ENCODE peak calls at places on chromosomes 6 and 20, in eight cellular contexts. One of them, this sample, is unnamed.

GRCh38 chr6:121550491-121551010 is 115.1 kb downstream of the GJA1 start:
- DNase-seq in occipital lobe: no peak
- DNase-seq in bronchial epithelial cell: no peak
- DNase-seq in dermis microvascular lymphatic vessel endothelial cell: no peak
- DNase-seq in KBM-7: no peak
- DNase-seq in omental fat pad: no peak
- DNase-seq in EH: peak
- DNase-seq in AG08396: no peak
- DNase-seq in this sample: no peak

GRCh38 chr20:62362991-62363919 is 3.9 kb downstream of the LAMA5 start:
- DNase-seq in occipital lobe: no peak
- DNase-seq in bronchial epithelial cell: no peak
- DNase-seq in dermis microvascular lymphatic vessel endothelial cell: no peak
- DNase-seq in KBM-7: no peak
- DNase-seq in omental fat pad: no peak
- DNase-seq in EH: no peak
- DNase-seq in AG08396: no peak
- DNase-seq in this sample: no peak

GRCh38 chr20:19603390-19603753 is 154.7 kb upstream of the RIN2 start:
- DNase-seq in occipital lobe: no peak
- DNase-seq in bronchial epithelial cell: no peak
- DNase-seq in dermis microvascular lymphatic vessel endothelial cell: no peak
- DNase-seq in KBM-7: no peak
- DNase-seq in omental fat pad: no peak
- DNase-seq in EH: no peak
- DNase-seq in AG08396: no peak
- DNase-seq in this sample: no peak

GRCh38 chr20:8131598-8132014 is 460 bp upstream of the PLCB1 start:
- DNase-seq in occipital lobe: no peak
- DNase-seq in bronchial epithelial cell: no peak
- DNase-seq in dermis microvascular lymphatic vessel endothelial cell: no peak
- DNase-seq in KBM-7: no peak
- DNase-seq in omental fat pad: no peak
- DNase-seq in EH: peak
- DNase-seq in AG08396: no peak
- DNase-seq in this sample: peak

GRCh38 chr6:13355043-13355945 is 27.0 kb upstream of the TBC1D7 start:
- DNase-seq in occipital lobe: no peak
- DNase-seq in bronchial epithelial cell: peak
- DNase-seq in dermis microvascular lymphatic vessel endothelial cell: no peak
- DNase-seq in KBM-7: peak
- DNase-seq in omental fat pad: no peak
- DNase-seq in EH: peak
- DNase-seq in AG08396: peak
- DNase-seq in this sample: peak

GRCh38 chr6:111602481-111603404 is 2.9 kb downstream of the TRAF3IP2 start:
- DNase-seq in occipital lobe: no peak
- DNase-seq in bronchial epithelial cell: no peak
- DNase-seq in dermis microvascular lymphatic vessel endothelial cell: peak
- DNase-seq in KBM-7: no peak
- DNase-seq in omental fat pad: no peak
- DNase-seq in EH: peak
- DNase-seq in AG08396: peak
- DNase-seq in this sample: no peak

GRCh38 chr6:38188677-38189335 is 369.3 kb downstream of the ZFAND3 start:
- DNase-seq in occipital lobe: no peak
- DNase-seq in bronchial epithelial cell: no peak
- DNase-seq in dermis microvascular lymphatic vessel endothelial cell: no peak
- DNase-seq in KBM-7: no peak
- DNase-seq in omental fat pad: no peak
- DNase-seq in EH: no peak
- DNase-seq in AG08396: no peak
- DNase-seq in this sample: no peak

GRCh38 chr20:36988494-36988966 is 37.0 kb upstream of the SAMHD1 start:
- DNase-seq in occipital lobe: no peak
- DNase-seq in bronchial epithelial cell: peak
- DNase-seq in dermis microvascular lymphatic vessel endothelial cell: peak
- DNase-seq in KBM-7: peak
- DNase-seq in omental fat pad: no peak
- DNase-seq in EH: peak
- DNase-seq in AG08396: no peak
- DNase-seq in this sample: no peak

GRCh38 chr6:24257282-24257681 is 100.6 kb downstream of the DCDC2 start:
- DNase-seq in occipital lobe: no peak
- DNase-seq in bronchial epithelial cell: no peak
- DNase-seq in dermis microvascular lymphatic vessel endothelial cell: no peak
- DNase-seq in KBM-7: no peak
- DNase-seq in omental fat pad: no peak
- DNase-seq in EH: no peak
- DNase-seq in AG08396: no peak
- DNase-seq in this sample: no peak

GRCh38 chr6:718345-718744 is 25.4 kb upstream of the EXOC2 start:
- DNase-seq in occipital lobe: no peak
- DNase-seq in bronchial epithelial cell: no peak
- DNase-seq in dermis microvascular lymphatic vessel endothelial cell: no peak
- DNase-seq in KBM-7: no peak
- DNase-seq in omental fat pad: no peak
- DNase-seq in EH: no peak
- DNase-seq in AG08396: no peak
- DNase-seq in this sample: no peak

GRCh38 chr20:5886788-5887187 is 63.5 kb downstream of the TRMT6 start:
- DNase-seq in occipital lobe: no peak
- DNase-seq in bronchial epithelial cell: no peak
- DNase-seq in dermis microvascular lymphatic vessel endothelial cell: no peak
- DNase-seq in KBM-7: no peak
- DNase-seq in omental fat pad: no peak
- DNase-seq in EH: no peak
- DNase-seq in AG08396: no peak
- DNase-seq in this sample: no peak

GRCh38 chr6:151044465-151045441 is 179.3 kb downstream of the MTHFD1L start:
- DNase-seq in occipital lobe: no peak
- DNase-seq in bronchial epithelial cell: peak
- DNase-seq in dermis microvascular lymphatic vessel endothelial cell: peak
- DNase-seq in KBM-7: no peak
- DNase-seq in omental fat pad: peak
- DNase-seq in EH: peak
- DNase-seq in AG08396: no peak
- DNase-seq in this sample: no peak

GRCh38 chr6:31582230-31582601 is at the start of gene LTB:
- DNase-seq in occipital lobe: no peak
- DNase-seq in bronchial epithelial cell: no peak
- DNase-seq in dermis microvascular lymphatic vessel endothelial cell: no peak
- DNase-seq in KBM-7: no peak
- DNase-seq in omental fat pad: no peak
- DNase-seq in EH: no peak
- DNase-seq in AG08396: no peak
- DNase-seq in this sample: no peak

GRCh38 chr20:5486377-5487054 is 169.8 kb upstream of the PROKR2 start:
- DNase-seq in occipital lobe: no peak
- DNase-seq in bronchial epithelial cell: no peak
- DNase-seq in dermis microvascular lymphatic vessel endothelial cell: no peak
- DNase-seq in KBM-7: no peak
- DNase-seq in omental fat pad: no peak
- DNase-seq in EH: no peak
- DNase-seq in AG08396: no peak
- DNase-seq in this sample: no peak

GRCh38 chr20:64280460-64280843 is 24.9 kb downstream of the PCMTD2 start:
- DNase-seq in occipital lobe: no peak
- DNase-seq in bronchial epithelial cell: no peak
- DNase-seq in dermis microvascular lymphatic vessel endothelial cell: no peak
- DNase-seq in KBM-7: no peak
- DNase-seq in omental fat pad: no peak
- DNase-seq in EH: no peak
- DNase-seq in AG08396: no peak
- DNase-seq in this sample: no peak

GRCh38 chr20:2698186-2698817 is 5.7 kb downstream of the EBF4 start:
- DNase-seq in occipital lobe: no peak
- DNase-seq in bronchial epithelial cell: no peak
- DNase-seq in dermis microvascular lymphatic vessel endothelial cell: no peak
- DNase-seq in KBM-7: no peak
- DNase-seq in omental fat pad: no peak
- DNase-seq in EH: no peak
- DNase-seq in AG08396: no peak
- DNase-seq in this sample: no peak

GRCh38 chr6:3722211-3722621 is 29.3 kb downstream of the PXDC1 start:
- DNase-seq in occipital lobe: no peak
- DNase-seq in bronchial epithelial cell: no peak
- DNase-seq in dermis microvascular lymphatic vessel endothelial cell: no peak
- DNase-seq in KBM-7: no peak
- DNase-seq in omental fat pad: no peak
- DNase-seq in EH: peak
- DNase-seq in AG08396: peak
- DNase-seq in this sample: no peak

GRCh38 chr6:36724514-36725385 is 27.1 kb downstream of the RAB44 start:
- DNase-seq in occipital lobe: peak
- DNase-seq in bronchial epithelial cell: peak
- DNase-seq in dermis microvascular lymphatic vessel endothelial cell: peak
- DNase-seq in KBM-7: peak
- DNase-seq in omental fat pad: peak
- DNase-seq in EH: peak
- DNase-seq in AG08396: peak
- DNase-seq in this sample: peak

GRCh38 chr6:142210606-142211005 is 63.5 kb downstream of the VTA1 start:
- DNase-seq in occipital lobe: no peak
- DNase-seq in bronchial epithelial cell: no peak
- DNase-seq in dermis microvascular lymphatic vessel endothelial cell: peak
- DNase-seq in KBM-7: no peak
- DNase-seq in omental fat pad: no peak
- DNase-seq in EH: peak
- DNase-seq in AG08396: no peak
- DNase-seq in this sample: no peak

GRCh38 chr20:3479759-3480615 is 9.2 kb downstream of the ATRN start:
- DNase-seq in occipital lobe: no peak
- DNase-seq in bronchial epithelial cell: no peak
- DNase-seq in dermis microvascular lymphatic vessel endothelial cell: no peak
- DNase-seq in KBM-7: no peak
- DNase-seq in omental fat pad: no peak
- DNase-seq in EH: no peak
- DNase-seq in AG08396: no peak
- DNase-seq in this sample: no peak

This sample was measured in COLO829.